ENCODE peak calls at places on chromosomes 2 and 18, in five cellular contexts. D is stomach, E is K562, J is A549, U is upper lobe of left lung. Y is an unnamed sample.

GRCh38 chr2:235418918-235419317 is 74.9 kb upstream of the AGAP1 start:
- DNase-seq in U (no peak), E (peak), J (no peak), D (no peak), Y (no peak)

GRCh38 chr2:133240505-133241230 is 327.6 kb downstream of the NCKAP5 start:
- DNase-seq in D (no peak), E (no peak), U (no peak), J (no peak), Y (no peak)

GRCh38 chr2:127305985-127306585 is 12.1 kb upstream of the ERCC3 start:
- DNase-seq in D (no peak), J (no peak), U (no peak), E (no peak), Y (no peak)

GRCh38 chr18:80097201-80097600 is 11.9 kb upstream of the ADNP2 start:
- DNase-seq in E (no peak), U (no peak), D (no peak), J (no peak), Y (no peak)

GRCh38 chr18:48874233-48874632 is 76.5 kb downstream of the SMAD7 start:
- DNase-seq in J (no peak), D (no peak), U (no peak), E (no peak), Y (no peak)

GRCh38 chr2:46555011-46555410 is 75.6 kb downstream of the TMEM247 start:
- DNase-seq in J (no peak), D (no peak), E (peak), U (no peak), Y (no peak)

GRCh38 chr2:72579595-72580180 is 246.1 kb downstream of the EXOC6B start:
- DNase-seq in E (peak), U (no peak), J (peak), D (no peak), Y (no peak)

GRCh38 chr2:26838121-26838906 is 9.6 kb upstream of the DPYSL5 start:
- DNase-seq in U (no peak), J (no peak), D (no peak), E (no peak), Y (no peak)

GRCh38 chr2:16409006-16409390 is 256.6 kb downstream of the CYRIA start:
- DNase-seq in U (no peak), E (no peak), D (no peak), J (no peak), Y (no peak)

GRCh38 chr2:54673501-54673998 is 49.9 kb upstream of the EML6 start:
- DNase-seq in E (no peak), J (no peak), U (peak), D (peak), Y (no peak)

GRCh38 chr2:75568174-75568573 is 7.4 kb upstream of the EVA1A start:
- DNase-seq in J (no peak), E (no peak), D (no peak), U (no peak), Y (no peak)

GRCh38 chr2:88144914-88145497 is 17.1 kb upstream of the FABP1 start:
- DNase-seq in J (no peak), E (no peak), U (no peak), D (no peak), Y (no peak)

GRCh38 chr2:107128381-107128780 is 242.4 kb upstream of the ST6GAL2 start:
- DNase-seq in E (no peak), U (no peak), D (no peak), J (no peak), Y (no peak)

GRCh38 chr2:112459372-112459771 is 22.6 kb upstream of the TTL start:
- DNase-seq in D (no peak), U (no peak), E (no peak), J (no peak), Y (no peak)

GRCh38 chr2:70087703-70088507 is 628 bp downstream of the PCBP1 start:
- DNase-seq in J (peak), E (peak), U (peak), D (peak), Y (no peak)

GRCh38 chr2:172974762-172975161 is 100.9 kb upstream of the MAP3K20 start:
- DNase-seq in D (no peak), E (no peak), U (no peak), J (no peak), Y (no peak)

GRCh38 chr2:23843051-23843976 is 83.6 kb downstream of the ATAD2B start:
- DNase-seq in U (no peak), J (no peak), E (no peak), D (no peak), Y (no peak)

GRCh38 chr18:63344263-63344662 is 22.7 kb downstream of the KDSR start:
- DNase-seq in E (no peak), D (no peak), J (no peak), U (no peak), Y (no peak)
- TF ChIP-seq EP300 in E (no peak), D (no peak), J (no peak), U (no peak), Y (no peak)

DNA sequence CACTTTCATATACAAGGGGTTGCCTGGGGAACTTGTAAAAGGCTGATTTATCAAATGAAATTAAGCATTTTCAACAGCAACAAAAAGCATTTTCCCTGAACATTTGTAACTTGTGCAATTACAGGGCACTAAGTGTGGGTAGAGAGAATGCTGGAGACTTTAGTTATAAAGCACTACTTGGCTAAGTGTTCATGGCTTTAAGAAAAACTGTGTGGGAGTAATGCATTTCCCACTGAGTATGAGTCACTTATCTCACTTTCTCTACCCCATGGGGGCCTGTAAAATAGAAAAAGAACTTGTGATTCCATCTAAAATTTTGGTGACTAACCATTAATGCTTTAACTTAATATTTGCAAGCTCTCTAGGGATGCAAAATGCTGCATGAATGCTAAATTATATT is 193.4 kb downstream of the CCDC102B start:
- DNase-seq in J (no peak), D (no peak), E (no peak), U (no peak), Y (no peak)
- TF ChIP-seq EP300 in J (no peak), D (no peak), E (no peak), U (no peak), Y (no peak)

DNA sequence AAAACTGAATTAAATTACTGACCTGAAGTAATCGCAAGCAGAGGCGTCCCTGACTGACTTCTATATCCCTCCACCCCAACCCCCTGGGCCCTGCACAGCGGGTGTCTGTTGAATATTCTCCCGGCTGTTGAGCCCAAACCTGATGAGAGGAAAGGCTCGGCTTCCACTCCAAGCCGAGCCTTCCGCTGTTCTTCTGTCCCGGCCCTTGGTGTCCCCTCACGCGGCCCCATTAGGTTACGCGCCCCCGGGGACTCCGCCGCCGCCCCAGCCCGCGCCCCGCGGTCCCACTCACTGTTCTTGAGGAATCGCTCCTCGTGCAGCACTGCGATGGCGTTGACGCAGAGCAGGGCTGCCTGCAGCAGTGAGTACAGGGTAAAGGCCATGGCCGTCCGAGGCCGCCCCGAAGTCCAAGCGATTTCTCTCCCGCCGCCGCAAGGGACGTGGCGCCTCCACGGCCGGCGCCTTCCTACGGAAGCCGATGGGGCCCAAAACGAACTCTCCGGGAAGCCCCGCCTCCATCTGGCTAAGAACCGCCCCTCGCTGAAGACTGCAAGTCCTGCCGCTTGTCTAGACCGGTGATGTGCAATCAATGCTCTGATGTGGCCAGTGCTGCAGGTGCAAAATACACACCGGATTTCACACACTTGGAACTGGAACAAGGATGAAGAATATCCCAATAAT is at the start of gene IER3IP1:
- DNase-seq in D (peak), J (peak), E (peak), U (peak), Y (peak)
- TF ChIP-seq EP300 in D (no peak), J (no peak), E (no peak), U (no peak), Y (no peak)

GRCh38 chr2:181570059-181570458 is 86.8 kb downstream of the CERKL start:
- DNase-seq in U (no peak), D (no peak), E (no peak), J (no peak), Y (no peak)

GRCh38 chr2:181570833-181571661 is 85.9 kb downstream of the CERKL start:
- DNase-seq in E (no peak), J (peak), U (no peak), D (no peak), Y (no peak)

GRCh38 chr2:181563101-181563692 is 93.7 kb downstream of the CERKL start:
- DNase-seq in J (no peak), U (no peak), E (no peak), D (no peak), Y (no peak)

GRCh38 chr2:181566643-181567042 is 90.3 kb downstream of the CERKL start:
- DNase-seq in D (no peak), U (no peak), J (no peak), E (no peak), Y (no peak)
- TF ChIP-seq EP300 in D (no peak), U (no peak), J (no peak), E (no peak), Y (no peak)

GRCh38 chr18:8403713-8404112 is 205.5 kb upstream of the RAB12 start:
- DNase-seq in U (no peak), D (no peak), J (no peak), E (no peak), Y (no peak)
- TF ChIP-seq EP300 in U (no peak), D (no peak), J (no peak), E (no peak), Y (no peak)

Y was measured in GM12878.